ENCODE peak calls at places on chromosomes 12 and 14, in eight cellular contexts. B, K, V, F, C, D, H and N are unnamed samples.

GRCh38 chr12:14774944-14775651 is 28.2 kb downstream of the WBP11 start:
- DNase-seq in K (no peak), B (no peak), D (peak), V (no peak), F (peak), C (no peak), H (peak), N (peak)

GRCh38 chr14:36662543-36663403 is 1.1 kb downstream of the PAX9 start:
- DNase-seq in D (no peak), B (no peak), F (peak), K (no peak), C (peak), V (no peak), H (no peak), N (peak)

GRCh38 chr14:94042433-94043091 is 16.4 kb downstream of the OTUB2 start:
- DNase-seq in H (no peak), B (no peak), F (no peak), V (no peak), C (no peak), K (no peak), D (no peak), N (no peak)

GRCh38 chr14:67722293-67722692 is 20.6 kb downstream of the RDH12 start:
- DNase-seq in B (no peak), F (no peak), K (no peak), C (peak), H (no peak), D (peak), V (no peak), N (no peak)

GRCh38 chr12:71282925-71283324 is 125.1 kb upstream of the TSPAN8 start:
- DNase-seq in V (no peak), C (no peak), K (no peak), D (no peak), H (no peak), F (no peak), B (no peak), N (no peak)

GRCh38 chr14:62117718-62118164 is 355.5 kb downstream of the SNAPC1 start:
- DNase-seq in D (no peak), C (peak), K (no peak), H (no peak), V (no peak), B (no peak), F (no peak), N (peak)

GRCh38 chr14:33617154-33617553 is 333.7 kb downstream of the EGLN3 start:
- DNase-seq in H (no peak), V (no peak), F (no peak), D (no peak), K (no peak), B (no peak), C (no peak), N (no peak)

GRCh38 chr12:89947437-89948265 is 239.0 kb upstream of the ATP2B1 start:
- DNase-seq in H (no peak), K (no peak), V (no peak), F (no peak), C (no peak), B (no peak), D (no peak), N (no peak)

GRCh38 chr12:127381681-127382080 is 885.3 kb upstream of the TMEM132C start:
- DNase-seq in D (no peak), V (no peak), B (no peak), C (no peak), H (no peak), K (no peak), F (no peak), N (no peak)

GRCh38 chr14:53190938-53191337 is 37.8 kb upstream of the DDHD1 start:
- DNase-seq in C (no peak), H (no peak), K (no peak), B (no peak), D (no peak), F (no peak), V (no peak), N (peak)